ENCODE peak calls at places on chromosomes 2 and 18, in eight cellular contexts. One of them, this sample, is unnamed.
A peak's percentile ranks its signal among the peaks of the same experiment; 100 is the strongest.

GRCh38 chr2:168378960-168379669 is 77.0 kb upstream of the CERS6 start:
- DNase-seq in HEK293T: no peak
- DNase-seq in right cardiac atrium: no peak
- DNase-seq in CD4-positive, CD25-positive, alpha-beta regulatory T cell: no peak
- DNase-seq in activated T-cell treated with anti-CD3 and anti-CD28 coated beads for 24 hours: no peak
- DNase-seq in activated CD4-positive, alpha-beta T cell treated with anti-CD3 and anti-CD28 coated beads, Interleukin-2, amount 50 U/mL, for 48 hours: no peak
- DNase-seq in GM12865: no peak
- DNase-seq in central memory CD4-positive, alpha-beta T cell: no peak
- DNase-seq in this sample: no peak

GRCh38 chr18:66395671-66396218 is 208.1 kb downstream of the CDH19 start:
- DNase-seq in HEK293T: no peak
- DNase-seq in right cardiac atrium: peak; percentile 37
- DNase-seq in CD4-positive, CD25-positive, alpha-beta regulatory T cell: no peak
- DNase-seq in activated T-cell treated with anti-CD3 and anti-CD28 coated beads for 24 hours: no peak
- DNase-seq in activated CD4-positive, alpha-beta T cell treated with anti-CD3 and anti-CD28 coated beads, Interleukin-2, amount 50 U/mL, for 48 hours: no peak
- DNase-seq in GM12865: no peak
- DNase-seq in central memory CD4-positive, alpha-beta T cell: no peak
- DNase-seq in this sample: no peak

GRCh38 chr2:230944123-230944653 is 19.1 kb upstream of the GPR55 start:
- DNase-seq in HEK293T: no peak
- DNase-seq in right cardiac atrium: no peak
- DNase-seq in CD4-positive, CD25-positive, alpha-beta regulatory T cell: no peak
- DNase-seq in activated T-cell treated with anti-CD3 and anti-CD28 coated beads for 24 hours: peak; percentile 36
- DNase-seq in activated CD4-positive, alpha-beta T cell treated with anti-CD3 and anti-CD28 coated beads, Interleukin-2, amount 50 U/mL, for 48 hours: peak; percentile 78
- DNase-seq in GM12865: peak; percentile 92
- DNase-seq in central memory CD4-positive, alpha-beta T cell: no peak
- DNase-seq in this sample: no peak

GRCh38 chr2:1517786-1518500 is 104.7 kb downstream of the TPO start:
- DNase-seq in HEK293T: no peak
- DNase-seq in right cardiac atrium: no peak
- DNase-seq in CD4-positive, CD25-positive, alpha-beta regulatory T cell: no peak
- DNase-seq in activated T-cell treated with anti-CD3 and anti-CD28 coated beads for 24 hours: no peak
- DNase-seq in activated CD4-positive, alpha-beta T cell treated with anti-CD3 and anti-CD28 coated beads, Interleukin-2, amount 50 U/mL, for 48 hours: no peak
- DNase-seq in GM12865: no peak
- DNase-seq in central memory CD4-positive, alpha-beta T cell: no peak
- DNase-seq in this sample: no peak

GRCh38 chr18:36572135-36572856 is 256.5 kb downstream of the TPGS2 start:
- DNase-seq in HEK293T: peak; percentile 73
- DNase-seq in right cardiac atrium: no peak
- DNase-seq in CD4-positive, CD25-positive, alpha-beta regulatory T cell: no peak
- DNase-seq in activated T-cell treated with anti-CD3 and anti-CD28 coated beads for 24 hours: no peak
- DNase-seq in activated CD4-positive, alpha-beta T cell treated with anti-CD3 and anti-CD28 coated beads, Interleukin-2, amount 50 U/mL, for 48 hours: peak; percentile 26
- DNase-seq in GM12865: peak; percentile 67
- DNase-seq in central memory CD4-positive, alpha-beta T cell: no peak
- DNase-seq in this sample: peak; percentile 19

GRCh38 chr2:10777842-10778723 is 34.5 kb downstream of the PDIA6 start:
- DNase-seq in HEK293T: no peak
- DNase-seq in right cardiac atrium: peak; percentile 44
- DNase-seq in CD4-positive, CD25-positive, alpha-beta regulatory T cell: no peak
- DNase-seq in activated T-cell treated with anti-CD3 and anti-CD28 coated beads for 24 hours: no peak
- DNase-seq in activated CD4-positive, alpha-beta T cell treated with anti-CD3 and anti-CD28 coated beads, Interleukin-2, amount 50 U/mL, for 48 hours: no peak
- DNase-seq in GM12865: no peak
- DNase-seq in central memory CD4-positive, alpha-beta T cell: no peak
- DNase-seq in this sample: no peak

GRCh38 chr18:35344736-35345459 is 678 bp upstream of the ZNF24 start:
- DNase-seq in HEK293T: no peak
- DNase-seq in right cardiac atrium: peak; percentile 50
- DNase-seq in CD4-positive, CD25-positive, alpha-beta regulatory T cell: no peak
- DNase-seq in activated T-cell treated with anti-CD3 and anti-CD28 coated beads for 24 hours: no peak
- DNase-seq in activated CD4-positive, alpha-beta T cell treated with anti-CD3 and anti-CD28 coated beads, Interleukin-2, amount 50 U/mL, for 48 hours: no peak
- DNase-seq in GM12865: peak; percentile 9
- DNase-seq in central memory CD4-positive, alpha-beta T cell: no peak
- DNase-seq in this sample: no peak

GRCh38 chr18:13218376-13219011 is at the start of gene LDLRAD4:
- DNase-seq in HEK293T: peak; percentile 11
- DNase-seq in right cardiac atrium: peak; percentile 88
- DNase-seq in CD4-positive, CD25-positive, alpha-beta regulatory T cell: peak; percentile 20
- DNase-seq in activated T-cell treated with anti-CD3 and anti-CD28 coated beads for 24 hours: no peak
- DNase-seq in activated CD4-positive, alpha-beta T cell treated with anti-CD3 and anti-CD28 coated beads, Interleukin-2, amount 50 U/mL, for 48 hours: peak; percentile 47
- DNase-seq in GM12865: no peak
- DNase-seq in central memory CD4-positive, alpha-beta T cell: peak; percentile 51
- DNase-seq in this sample: peak; percentile 3

GRCh38 chr2:45685299-45685698 is 33.8 kb downstream of the PRKCE start:
- DNase-seq in HEK293T: no peak
- DNase-seq in right cardiac atrium: no peak
- DNase-seq in CD4-positive, CD25-positive, alpha-beta regulatory T cell: no peak
- DNase-seq in activated T-cell treated with anti-CD3 and anti-CD28 coated beads for 24 hours: no peak
- DNase-seq in activated CD4-positive, alpha-beta T cell treated with anti-CD3 and anti-CD28 coated beads, Interleukin-2, amount 50 U/mL, for 48 hours: no peak
- DNase-seq in GM12865: no peak
- DNase-seq in central memory CD4-positive, alpha-beta T cell: no peak
- DNase-seq in this sample: no peak

GRCh38 chr2:42128731-42129486 is 40.2 kb upstream of the EML4 start:
- DNase-seq in HEK293T: no peak
- DNase-seq in right cardiac atrium: no peak
- DNase-seq in CD4-positive, CD25-positive, alpha-beta regulatory T cell: no peak
- DNase-seq in activated T-cell treated with anti-CD3 and anti-CD28 coated beads for 24 hours: no peak
- DNase-seq in activated CD4-positive, alpha-beta T cell treated with anti-CD3 and anti-CD28 coated beads, Interleukin-2, amount 50 U/mL, for 48 hours: no peak
- DNase-seq in GM12865: peak; percentile 55
- DNase-seq in central memory CD4-positive, alpha-beta T cell: no peak
- DNase-seq in this sample: peak; percentile 49

This sample was measured in MV-4-11.